ENCODE peak calls at places on chromosomes 11 and 22, in six cellular contexts. Z is suprapubic skin, V is ovary, L is tibial nerve, U is A549, J is transverse colon. C is an unnamed sample.

GRCh38 chr11:119832536-119832935 is 103.5 kb upstream of the NECTIN1 start:
- DNase-seq in Z (no peak), V (peak; percentile 66), L (peak; percentile 14), U (peak; percentile 8), J (peak; percentile 70), C (peak; percentile 65)

GRCh38 chr11:133988686-133989410 is 32.1 kb upstream of the IGSF9B start:
- DNase-seq in Z (no peak), V (no peak), L (no peak), U (no peak), J (no peak), C (no peak)

GRCh38 chr22:43378011-43378704 is 33.7 kb upstream of the MPPED1 start:
- DNase-seq in Z (peak; percentile 40), V (peak; percentile 62), L (peak; percentile 40), U (no peak), J (peak; percentile 39), C (peak; percentile 65)

GRCh38 chr22:41341990-41342389 is 39.8 kb upstream of the TEF start:
- DNase-seq in Z (no peak), V (no peak), L (no peak), U (no peak), J (no peak), C (no peak)

GRCh38 chr11:30281476-30282288 is 41.2 kb upstream of the ARL14EP start:
- DNase-seq in Z (no peak), V (no peak), L (no peak), U (no peak), J (no peak), C (no peak)

GRCh38 chr22:29004647-29005371 is 56.8 kb downstream of the C22orf31 start:
- DNase-seq in Z (no peak), V (peak; percentile 47), L (no peak), U (no peak), J (peak; percentile 60), C (peak; percentile 85)

GRCh38 chr11:119484741-119485605 is 62.0 kb upstream of the THY1 start:
- DNase-seq in Z (peak; percentile 45), V (peak; percentile 0), L (no peak), U (no peak), J (no peak), C (peak; percentile 24)

GRCh38 chr11:28110108-28110838 is 2.1 kb downstream of the METTL15 start:
- DNase-seq in Z (peak; percentile 77), V (peak; percentile 71), L (peak; percentile 58), U (peak; percentile 47), J (peak; percentile 76), C (peak; percentile 77)

GRCh38 chr11:116866774-116867455 is 29.5 kb upstream of the APOA1 start:
- DNase-seq in Z (no peak), V (no peak), L (no peak), U (no peak), J (no peak), C (no peak)

GRCh38 chr11:100910808-100911207 is 218.8 kb downstream of the PGR start:
- DNase-seq in Z (no peak), V (no peak), L (no peak), U (no peak), J (no peak), C (no peak)

GRCh38 chr11:33329705-33330329 is 72.6 kb downstream of the HIPK3 start:
- DNase-seq in Z (no peak), V (no peak), L (peak; percentile 21), U (peak; percentile 44), J (peak; percentile 50), C (peak; percentile 55)

GRCh38 chr11:32290783-32291182 is 144.6 kb downstream of the WT1 start:
- DNase-seq in Z (peak; percentile 63), V (no peak), L (no peak), U (no peak), J (no peak), C (no peak)

GRCh38 chr11:38594881-38595280 is 1996.8 kb upstream of the RAG2 start:
- DNase-seq in Z (no peak), V (no peak), L (no peak), U (no peak), J (no peak), C (no peak)

GRCh38 chr11:27672836-27673464 is 27.3 kb downstream of the BDNF start:
- DNase-seq in Z (no peak), V (no peak), L (no peak), U (no peak), J (no peak), C (no peak)

GRCh38 chr22:29259253-29259899 is 8.4 kb downstream of the RHBDD3 start:
- DNase-seq in Z (no peak), V (no peak), L (no peak), U (peak; percentile 34), J (no peak), C (no peak)

GRCh38 chr11:61082161-61082870 is 20.0 kb upstream of the CD5 start:
- DNase-seq in Z (no peak), V (no peak), L (no peak), U (no peak), J (no peak), C (no peak)

GRCh38 chr11:48110509-48110766 is 106.2 kb upstream of the OR4B1 start:
- DNase-seq in Z (no peak), V (no peak), L (no peak), U (no peak), J (no peak), C (no peak)

GRCh38 chr11:61343792-61344745 is 11.0 kb downstream of the TKFC start:
- DNase-seq in Z (no peak), V (no peak), L (no peak), U (no peak), J (no peak), C (no peak)

GRCh38 chr11:18731949-18732821 is 6.2 kb upstream of the IGSF22 start:
- DNase-seq in Z (no peak), V (peak; percentile 84), L (peak; percentile 83), U (peak; percentile 84), J (peak; percentile 59), C (peak; percentile 63)

GRCh38 chr11:133230446-133230845 is 301.9 kb downstream of the OPCML start:
- DNase-seq in Z (no peak), V (no peak), L (no peak), U (no peak), J (peak; percentile 29), C (no peak)

GRCh38 chr22:22712666-22713365 is 68.4 kb downstream of the GGTLC2 start:
- DNase-seq in Z (no peak), V (no peak), L (no peak), U (no peak), J (no peak), C (no peak)

GRCh38 chr11:68946416-68947090 is 34.2 kb downstream of the MRGPRD start:
- DNase-seq in Z (no peak), V (peak; percentile 50), L (peak; percentile 23), U (peak; percentile 31), J (no peak), C (no peak)

GRCh38 chr11:30424851-30425250 is 101.9 kb downstream of the ARL14EP start:
- DNase-seq in Z (no peak), V (no peak), L (no peak), U (no peak), J (no peak), C (no peak)

GRCh38 chr11:94740083-94740974 is 27.8 kb upstream of the AMOTL1 start:
- DNase-seq in Z (peak; percentile 79), V (peak; percentile 66), L (peak; percentile 40), U (no peak), J (peak; percentile 24), C (no peak)

GRCh38 chr22:25546751-25547150 is 17.7 kb upstream of the GRK3 start:
- DNase-seq in Z (no peak), V (no peak), L (no peak), U (no peak), J (no peak), C (no peak)

GRCh38 chr11:89381094-89381493 is 110.1 kb downstream of the NOX4 start:
- DNase-seq in Z (peak; percentile 57), V (no peak), L (no peak), U (no peak), J (no peak), C (no peak)

GRCh38 chr11:19344661-19345518 is 104.1 kb upstream of the E2F8 start:
- DNase-seq in Z (no peak), V (no peak), L (no peak), U (peak; percentile 28), J (peak; percentile 29), C (peak; percentile 55)

GRCh38 chr11:72569966-72570892 is 104.0 kb downstream of the PDE2A start:
- DNase-seq in Z (no peak), V (no peak), L (no peak), U (no peak), J (no peak), C (peak; percentile 2)

GRCh38 chr11:105763594-105763993 is 153.7 kb downstream of the GRIA4 start:
- DNase-seq in Z (no peak), V (no peak), L (no peak), U (no peak), J (no peak), C (no peak)

GRCh38 chr11:1307998-1308744 is 1.3 kb downstream of the TOLLIP start:
- DNase-seq in Z (peak; percentile 71), V (no peak), L (no peak), U (no peak), J (no peak), C (peak; percentile 53)
- H3K4me3 ChIP-seq in Z (peak overlapping the region; percentile 99), V (peak overlapping the region; percentile 91), L (peak overlapping the region; percentile 88), U (peak overlapping the region; percentile 93), J (peak overlapping the region; percentile 88), C (peak overlapping the region; percentile 97)

GRCh38 chr11:63517156-63517555 is 11.3 kb downstream of the LGALS12 start:
- DNase-seq in Z (no peak), V (no peak), L (no peak), U (no peak), J (no peak), C (no peak)
- TF ChIP-seq EP300 in Z (no peak), V (no peak), L (no peak), U (no peak), J (no peak), C (no peak)

GRCh38 chr11:65658174-65659021 is 4.3 kb downstream of the RELA start:
- DNase-seq in Z (no peak), V (no peak), L (no peak), U (no peak), J (no peak), C (no peak)

GRCh38 chr11:65660038-65660437 is 2.7 kb downstream of the RELA start:
- DNase-seq in Z (no peak), V (no peak), L (no peak), U (no peak), J (no peak), C (no peak)

GRCh38 chr11:65655570-65656332 is 7.0 kb downstream of the RELA start:
- DNase-seq in Z (no peak), V (no peak), L (no peak), U (no peak), J (peak; percentile 8), C (no peak)

GRCh38 chr11:65654375-65655349 is 8.1 kb downstream of the RELA start:
- DNase-seq in Z (peak; percentile 63), V (peak; percentile 37), L (no peak), U (no peak), J (peak; percentile 8), C (no peak)

DNA sequence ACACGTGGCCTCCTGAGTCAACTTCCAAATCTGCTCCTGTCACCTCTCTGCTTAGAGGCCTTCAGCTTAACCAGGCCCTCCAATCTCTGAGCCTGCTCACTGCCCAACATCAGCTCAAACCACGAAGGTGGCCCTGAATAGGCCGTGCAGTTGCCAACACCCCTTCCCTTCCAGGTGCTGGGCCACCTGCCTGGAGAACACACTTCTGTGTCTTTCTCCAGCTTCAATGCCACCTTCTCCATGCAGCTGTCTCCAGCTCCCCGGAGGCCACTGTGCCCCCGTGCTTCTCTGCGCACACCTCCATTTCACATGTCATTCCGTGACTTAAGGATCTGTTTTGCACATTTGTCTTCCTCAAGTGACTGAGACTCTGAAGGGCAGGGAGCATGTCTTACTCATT is 5.3 kb downstream of the RELA start:
- DNase-seq in Z (no peak), V (no peak), L (no peak), U (no peak), J (no peak), C (no peak)
- TF ChIP-seq POLR2A in Z (no peak), V (no peak), L (no peak), U (no peak), J (no peak), C (no peak)

GRCh38 chr22:38110008-38110862 is at the start of gene BAIAP2L2:
- DNase-seq in Z (no peak), V (no peak), L (no peak), U (peak; percentile 79), J (peak; percentile 80), C (peak; percentile 60)
- H3K4me3 ChIP-seq in Z (no peak within 1 kb of the TSS), V (no peak within 1 kb of the TSS), L (no peak within 1 kb of the TSS), U (peak within 1 kb of the TSS; percentile 51), J (peak within 1 kb of the TSS; percentile 51), C (peak within 1 kb of the TSS; percentile 9)

C was measured in stomach.